ENCODE peak calls at places on chromosomes 13 and 19, in six cellular contexts. Q is iris pigment epithelial cell, X is epithelial cell of esophagus, R is cortex of kidney, A is NCI-H510A treated with DMSO at 0.1 percent for 48 hours, P is NCI-H1092 treated with DMSO at 0.1 percent for 48 hours. C is an unnamed sample.

GRCh38 chr13:21517576-21517975 is 58.5 kb upstream of the ZDHHC20 start:
- DNase-seq in Q (no peak), X (no peak), A (no peak), P (no peak), R (no peak), C (no peak)

GRCh38 chr13:72960541-72960940 is 98.3 kb upstream of the KLF5 start:
- DNase-seq in P (peak), Q (no peak), X (peak), A (peak), R (no peak), C (no peak)

GRCh38 chr19:46714523-46715106 is 2.3 kb downstream of the PRKD2 start:
- DNase-seq in A (peak), Q (no peak), R (no peak), P (no peak), X (no peak), C (peak)

GRCh38 chr13:34412817-34413365 is 529.2 kb upstream of the NBEA start:
- DNase-seq in A (no peak), P (no peak), X (peak), Q (peak), R (no peak), C (peak)

GRCh38 chr13:30730526-30730925 is 4.8 kb upstream of the ALOX5AP start:
- DNase-seq in A (no peak), X (no peak), R (no peak), Q (no peak), P (no peak), C (no peak)

GRCh38 chr13:40492511-40492910 is 173.9 kb downstream of the FOXO1 start:
- DNase-seq in A (no peak), P (no peak), R (no peak), Q (no peak), X (no peak), C (no peak)

GRCh38 chr13:84994582-84994981 is 804.6 kb downstream of the SLITRK6 start:
- DNase-seq in A (no peak), R (no peak), P (no peak), X (peak), Q (no peak), C (no peak)

GRCh38 chr13:90732049-90732448 is 615.4 kb upstream of the MIR17HG start:
- DNase-seq in Q (no peak), X (peak), P (no peak), R (no peak), A (no peak), C (no peak)

GRCh38 chr19:43625918-43626579 is 6.6 kb upstream of the ZNF428 start:
- DNase-seq in Q (no peak), R (no peak), X (peak), P (no peak), A (no peak), C (no peak)

GRCh38 chr13:65287405-65287804 is 1942.7 kb downstream of the PCDH9 start:
- DNase-seq in P (no peak), R (no peak), Q (peak), X (peak), A (no peak), C (no peak)

GRCh38 chr13:45851171-45851889 is at the start of gene SIAH3:
- DNase-seq in X (peak), P (peak), Q (peak), A (no peak), R (no peak), C (no peak)

GRCh38 chr13:34357435-34358232 is 539.7 kb downstream of the RFC3 start:
- DNase-seq in A (no peak), R (no peak), X (peak), P (no peak), Q (peak), C (peak)

GRCh38 chr13:60152904-60153303 is 10.8 kb downstream of the DIAPH3 start:
- DNase-seq in X (no peak), R (no peak), P (no peak), Q (no peak), A (no peak), C (no peak)

GRCh38 chr19:12365094-12365371 is 450 bp downstream of the ZNF442 start:
- DNase-seq in A (no peak), Q (peak), R (no peak), P (peak), X (peak), C (no peak)